ENCODE peak calls at places on chromosomes 4 and X, in four cellular contexts. One of them, this sample, is unnamed.

GRCh38 chr4:73990988-73991883 is 3.2 kb upstream of the PPBP start:
- DNase-seq in islet precursor cell: no peak
- DNase-seq in left ventricle myocardium superior: no peak
- DNase-seq in foreskin melanocyte: no peak
- DNase-seq in this sample: no peak

GRCh38 chrX:150348365-150348764 is 14.8 kb upstream of the MAMLD1 start:
- DNase-seq in islet precursor cell: peak; percentile 85
- DNase-seq in left ventricle myocardium superior: no peak
- DNase-seq in foreskin melanocyte: no peak
- DNase-seq in this sample: peak; percentile 88

GRCh38 chr4:70715097-70715496 is 6.7 kb upstream of the RUFY3 start:
- DNase-seq in islet precursor cell: no peak
- DNase-seq in left ventricle myocardium superior: no peak
- DNase-seq in foreskin melanocyte: peak; percentile 47
- DNase-seq in this sample: no peak

GRCh38 chr4:124783847-124784246 is 71.3 kb upstream of the ANKRD50 start:
- DNase-seq in islet precursor cell: no peak
- DNase-seq in left ventricle myocardium superior: no peak
- DNase-seq in foreskin melanocyte: no peak
- DNase-seq in this sample: no peak

GRCh38 chr4:37393889-37394288 is 149.3 kb downstream of the NWD2 start:
- DNase-seq in islet precursor cell: no peak
- DNase-seq in left ventricle myocardium superior: no peak
- DNase-seq in foreskin melanocyte: no peak
- DNase-seq in this sample: no peak

GRCh38 chrX:52277666-52278065 is 91.2 kb upstream of the XAGE2 start:
- DNase-seq in islet precursor cell: no peak
- DNase-seq in left ventricle myocardium superior: no peak
- DNase-seq in foreskin melanocyte: no peak
- DNase-seq in this sample: no peak

GRCh38 chrX:66676413-66676812 is 37.5 kb upstream of the EDA2R start:
- DNase-seq in islet precursor cell: no peak
- DNase-seq in left ventricle myocardium superior: no peak
- DNase-seq in foreskin melanocyte: no peak
- DNase-seq in this sample: no peak

GRCh38 chr4:75895744-75896314 is 6.4 kb downstream of the PPEF2 start:
- DNase-seq in islet precursor cell: no peak
- DNase-seq in left ventricle myocardium superior: no peak
- DNase-seq in foreskin melanocyte: no peak
- DNase-seq in this sample: peak; percentile 60

GRCh38 chr4:175891863-175892262 is 79.8 kb upstream of the GPM6A start:
- DNase-seq in islet precursor cell: no peak
- DNase-seq in left ventricle myocardium superior: no peak
- DNase-seq in foreskin melanocyte: peak; percentile 58
- DNase-seq in this sample: no peak

GRCh38 chr4:117560329-117560728 is 474.0 kb upstream of the NDST3 start:
- DNase-seq in islet precursor cell: no peak
- DNase-seq in left ventricle myocardium superior: no peak
- DNase-seq in foreskin melanocyte: no peak
- DNase-seq in this sample: no peak

GRCh38 chr4:25838526-25838925 is 24.3 kb downstream of the SEL1L3 start:
- DNase-seq in islet precursor cell: peak; percentile 56
- DNase-seq in left ventricle myocardium superior: no peak
- DNase-seq in foreskin melanocyte: no peak
- DNase-seq in this sample: peak; percentile 77

GRCh38 chrX:152895724-152896420 is 2.0 kb upstream of the ZNF185 start:
- DNase-seq in islet precursor cell: no peak
- DNase-seq in left ventricle myocardium superior: no peak
- DNase-seq in foreskin melanocyte: no peak
- DNase-seq in this sample: peak; percentile 41